ENCODE peak calls at places on chromosomes 13 and 19, in five cellular contexts. T, H, N, D and I are unnamed samples.
A peak's percentile ranks its signal among the peaks of the same experiment; 100 is the strongest.

GRCh38 chr13:35732565-35732964 is 256.1 kb upstream of the MAB21L1 start:
- DNase-seq in H (no peak), N (no peak), D (no peak), T (no peak), I (no peak)

GRCh38 chr13:80133631-80134083 is 207.3 kb downstream of the SPRY2 start:
- DNase-seq in H (no peak), N (no peak), T (no peak), D (no peak), I (no peak)

GRCh38 chr13:30375436-30375835 is 46.9 kb upstream of the UBE2L5 start:
- DNase-seq in H (no peak), T (no peak), N (no peak), D (no peak), I (no peak)

GRCh38 chr13:96958286-96958891 is 35.9 kb downstream of the OXGR1 start:
- DNase-seq in N (no peak), H (no peak), D (no peak), T (no peak), I (peak; percentile 27)

GRCh38 chr19:10510301-10510802 is 6.9 kb downstream of the S1PR5 start:
- DNase-seq in T (peak; percentile 62), H (no peak), N (no peak), D (no peak), I (no peak)

GRCh38 chr13:82961757-82962156 is 920.5 kb downstream of the SLITRK1 start:
- DNase-seq in N (no peak), T (no peak), H (no peak), D (no peak), I (no peak)

GRCh38 chr13:83057119-83057518 is 825.2 kb downstream of the SLITRK1 start:
- DNase-seq in D (no peak), H (no peak), T (no peak), N (no peak), I (no peak)

GRCh38 chr19:47190167-47190727 is 40.8 kb downstream of the BBC3 start:
- DNase-seq in H (peak; percentile 71), T (peak; percentile 47), D (no peak), N (peak; percentile 93), I (peak; percentile 90)

GRCh38 chr19:45103200-45103624 is 10.2 kb downstream of the PPP1R37 start:
- DNase-seq in T (no peak), D (peak; percentile 87), N (no peak), H (no peak), I (no peak)

GRCh38 chr13:47326061-47326460 is 429.2 kb upstream of the HTR2A start:
- DNase-seq in N (no peak), D (no peak), T (no peak), H (no peak), I (no peak)

GRCh38 chr19:1355974-1356865 is 27.5 kb upstream of the NDUFS7 start:
- DNase-seq in H (no peak), N (no peak), D (no peak), T (no peak), I (no peak)

GRCh38 chr13:45082964-45083363 is 37.3 kb upstream of the GTF2F2 start:
- DNase-seq in D (no peak), N (no peak), T (no peak), H (no peak), I (no peak)

GRCh38 chr19:45477713-45478453 is 10.1 kb downstream of the FOSB start:
- DNase-seq in T (peak; percentile 77), H (no peak), D (no peak), N (no peak), I (no peak)

GRCh38 chr13:101730420-101731000 is 278.0 kb downstream of the ITGBL1 start:
- DNase-seq in D (no peak), N (no peak), H (no peak), T (no peak), I (no peak)

GRCh38 chr13:95437561-95437960 is 115.0 kb upstream of the CLDN10 start:
- DNase-seq in D (no peak), N (no peak), T (no peak), H (no peak), I (no peak)

GRCh38 chr19:10651821-10652220 is 2.3 kb upstream of the ILF3 start:
- DNase-seq in N (no peak), D (no peak), H (no peak), T (no peak), I (no peak)

GRCh38 chr13:113815151-113816058 is 48.5 kb downstream of the GAS6 start:
- DNase-seq in D (peak; percentile 84), N (peak; percentile 73), H (no peak), T (peak; percentile 59), I (no peak)

GRCh38 chr13:95608640-95609280 is 35.7 kb downstream of the DZIP1 start:
- DNase-seq in H (no peak), T (no peak), D (no peak), N (no peak), I (no peak)

GRCh38 chr19:5587661-5588060 is 19.9 kb upstream of the TINCR start:
- DNase-seq in D (peak; percentile 62), N (no peak), H (no peak), T (no peak), I (no peak)

GRCh38 chr19:13953021-13953531 is 767 bp downstream of the DCAF15 start:
- DNase-seq in H (no peak), D (no peak), N (no peak), T (no peak), I (peak; percentile 36)

GRCh38 chr19:16594131-16594586 is 21.9 kb upstream of the SLC35E1 start:
- DNase-seq in H (no peak), N (no peak), T (peak; percentile 47), D (peak; percentile 88), I (no peak)

GRCh38 chr13:108859202-108860012 is 230.0 kb downstream of the MYO16 start:
- DNase-seq in T (no peak), H (no peak), N (no peak), D (no peak), I (no peak)

GRCh38 chr13:31008400-31009115 is 76.1 kb downstream of the TEX26 start:
- DNase-seq in D (no peak), N (no peak), T (no peak), H (no peak), I (no peak)

GRCh38 chr13:27137759-27138158 is 33.9 kb downstream of the USP12 start:
- DNase-seq in T (no peak), H (no peak), D (no peak), N (no peak), I (no peak)

DNA sequence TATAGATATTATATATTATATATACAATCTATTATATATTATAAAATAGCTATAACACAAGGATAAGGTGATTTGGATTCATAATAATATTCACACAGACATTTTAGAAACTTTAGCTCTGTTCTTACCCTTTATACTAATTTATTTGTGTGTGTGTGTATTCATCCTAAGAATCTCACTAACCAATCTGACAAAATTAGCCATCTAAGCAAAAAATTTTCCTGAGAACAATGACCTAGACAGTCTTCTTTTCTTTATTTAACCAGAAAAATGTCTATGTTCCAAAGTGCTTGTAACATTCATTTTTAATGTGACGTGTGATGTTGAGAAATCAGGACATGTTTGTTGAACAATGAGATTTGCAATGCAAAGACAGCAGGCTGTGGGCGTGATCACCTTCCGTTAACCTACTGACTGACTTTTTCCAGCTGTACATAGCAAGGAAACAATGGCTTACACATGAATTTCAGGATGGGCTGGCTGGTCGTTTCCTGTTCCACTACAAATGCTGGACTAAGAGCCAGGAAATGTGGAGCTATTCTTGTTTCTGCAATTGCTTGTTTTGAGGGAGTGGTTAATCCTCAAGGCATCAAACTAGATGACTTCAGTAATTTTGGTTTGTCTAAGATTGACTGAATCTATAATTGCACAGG is 634.6 kb upstream of the ARGLU1 start:
- DNase-seq in D (no peak), T (no peak), N (no peak), H (no peak), I (peak; percentile 36)
- TF ChIP-seq POLR2AphosphoS5 in D (peak; percentile 68), T (peak; percentile 75), N (no peak), H (peak; percentile 75), I (peak; percentile 73)

GRCh38 chr19:52110780-52111179 is 15.2 kb upstream of the ZNF841 start:
- DNase-seq in N (no peak), T (no peak), H (no peak), D (no peak), I (no peak)

GRCh38 chr19:52112624-52113023 is 17.1 kb upstream of the ZNF841 start:
- DNase-seq in D (no peak), T (no peak), N (no peak), H (no peak), I (no peak)

GRCh38 chr19:52120286-52120685 is 19.5 kb downstream of the ZNF616 start:
- DNase-seq in H (no peak), N (no peak), D (no peak), T (no peak), I (no peak)

GRCh38 chr19:52115526-52116053 is 20.0 kb upstream of the ZNF841 start:
- DNase-seq in D (no peak), N (no peak), T (no peak), H (no peak), I (no peak)

GRCh38 chr19:52114691-52115090 is 19.1 kb upstream of the ZNF841 start:
- DNase-seq in N (no peak), T (no peak), H (no peak), D (no peak), I (no peak)
- H3K4me3 ChIP-seq in N (no peak overlapping the region), T (no peak overlapping the region), H (no peak overlapping the region), D (no peak overlapping the region), I (no peak overlapping the region)

DNA sequence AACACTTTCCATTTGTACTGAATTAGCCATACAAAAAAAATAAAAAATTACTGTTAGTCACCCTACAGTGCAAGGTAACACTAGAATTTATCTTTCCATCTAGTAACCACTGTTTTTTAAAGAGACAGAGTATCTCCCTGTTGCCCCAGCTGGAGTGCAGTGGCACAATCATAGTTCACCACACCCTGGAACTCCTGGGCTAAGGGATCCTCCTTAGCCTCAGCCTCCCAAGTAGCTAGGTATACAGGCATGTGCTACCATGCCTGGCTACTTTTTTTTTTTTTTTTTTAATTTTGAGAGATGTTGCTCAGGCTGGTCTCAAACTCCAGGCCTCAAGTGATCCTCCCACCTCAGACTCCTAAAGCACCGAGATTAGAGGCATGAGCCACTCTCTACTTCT is 17.8 kb downstream of the ANKRD10 start:
- DNase-seq in T (no peak), D (no peak), H (no peak), N (no peak), I (no peak)
- TF ChIP-seq POLR2AphosphoS5 in T (no peak), D (no peak), H (no peak), N (no peak), I (no peak)

GRCh38 chr13:42057918-42058530 is 9.6 kb downstream of the DGKH start:
- DNase-seq in H (no peak), N (no peak), T (no peak), D (no peak), I (no peak)

GRCh38 chr13:42056585-42056984 is 8.1 kb downstream of the DGKH start:
- DNase-seq in T (no peak), D (no peak), H (no peak), N (no peak), I (no peak)

GRCh38 chr13:42056146-42056545 is 7.7 kb downstream of the DGKH start:
- DNase-seq in N (no peak), H (no peak), D (no peak), T (no peak), I (no peak)

GRCh38 chr13:42054798-42055499 is 6.5 kb downstream of the DGKH start:
- DNase-seq in H (no peak), D (no peak), T (no peak), N (no peak), I (no peak)

DNA sequence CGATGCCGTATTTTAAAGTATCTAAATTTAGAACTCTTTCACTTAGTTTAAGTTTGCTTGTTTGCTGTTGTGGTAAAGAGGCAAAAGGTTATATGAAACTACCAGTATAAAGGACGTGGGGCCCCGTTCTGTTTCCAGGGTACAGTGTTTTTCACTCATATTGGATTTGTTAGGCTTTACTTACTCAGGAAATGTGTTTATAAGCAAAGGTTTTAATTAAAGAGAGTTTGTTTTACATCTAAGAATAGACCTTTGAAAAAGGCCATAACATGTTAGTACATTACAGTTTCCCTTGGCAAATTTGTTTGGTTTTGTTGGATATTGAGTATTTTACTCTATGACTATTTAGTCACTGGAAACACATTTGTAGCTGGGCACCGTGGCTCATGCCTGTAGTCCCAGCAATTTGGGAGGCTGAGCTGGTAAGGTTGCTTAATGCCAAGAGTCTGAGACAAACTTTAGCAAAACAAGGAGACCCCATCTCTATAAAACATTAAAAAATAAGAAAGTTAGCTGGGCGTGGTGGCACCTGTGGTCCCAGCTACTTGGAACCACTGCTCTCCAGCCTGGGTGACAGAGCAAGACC is 7.1 kb downstream of the DGKH start:
- DNase-seq in N (no peak), H (no peak), T (no peak), D (no peak), I (no peak)
- H3K4me3 ChIP-seq in N (no peak overlapping the region), H (no peak overlapping the region), T (no peak overlapping the region), D (no peak overlapping the region), I (no peak overlapping the region)